ENCODE peak calls at places on chromosome 10, in seven cellular contexts. V is NCI-H1092; D is stimulated activated CD8-positive, alpha-beta memory T cell treated with anti-CD3 and anti-CD28 coated beads, Interleukin-15, amount 100 ng/mL, for 24 hours; Q is neuronal stem cell; T is sciatic nerve; K is RWPE1; I is A172. N is an unnamed sample.

GRCh38 chr10:103451091-103451801 is 924 bp downstream of the CALHM2 start:
- DNase-seq in V (no peak), D (no peak), Q (no peak), T (peak), K (peak), I (peak), N (peak)

GRCh38 chr10:91410638-91411367 is 659 bp downstream of the HECTD2 start:
- DNase-seq in V (no peak), D (no peak), Q (no peak), T (no peak), K (peak), I (peak), N (peak)

GRCh38 chr10:132812544-132812943 is 26.6 kb upstream of the NKX6-2 start:
- DNase-seq in V (no peak), D (no peak), Q (no peak), T (peak), K (no peak), I (no peak), N (no peak)

GRCh38 chr10:86758231-86759072 is 2.0 kb downstream of the BMPR1A start:
- DNase-seq in V (no peak), D (no peak), Q (no peak), T (no peak), K (peak), I (peak), N (peak)

GRCh38 chr10:62043493-62043938 is 142.0 kb downstream of the ARID5B start:
- DNase-seq in V (no peak), D (no peak), Q (no peak), T (no peak), K (peak), I (no peak), N (peak)

GRCh38 chr10:48625013-48625412 is 20.1 kb upstream of the ARHGAP22 start:
- DNase-seq in V (no peak), D (no peak), Q (no peak), T (no peak), K (no peak), I (peak), N (peak)

GRCh38 chr10:74282853-74283205 is 131.8 kb downstream of the ADK start:
- DNase-seq in V (no peak), D (no peak), Q (no peak), T (no peak), K (peak), I (no peak), N (peak)

GRCh38 chr10:133299738-133300137 is 8.9 kb downstream of the TUBGCP2 start:
- DNase-seq in V (no peak), D (no peak), Q (no peak), T (no peak), K (no peak), I (no peak), N (no peak)

GRCh38 chr10:87782721-87783120 is 35.3 kb downstream of the ATAD1 start:
- DNase-seq in V (no peak), D (no peak), Q (no peak), T (no peak), K (no peak), I (no peak), N (no peak)

GRCh38 chr10:6383099-6383812 is 180.5 kb downstream of the PFKFB3 start:
- DNase-seq in V (no peak), D (no peak), Q (no peak), T (no peak), K (no peak), I (peak), N (no peak)

GRCh38 chr10:5155951-5156350 is 29.0 kb downstream of the AKR1C8 start:
- DNase-seq in V (no peak), D (no peak), Q (no peak), T (no peak), K (no peak), I (no peak), N (peak)

GRCh38 chr10:86941991-86942421 is 15.4 kb downstream of the MMRN2 start:
- DNase-seq in V (no peak), D (no peak), Q (no peak), T (no peak), K (no peak), I (no peak), N (no peak)

GRCh38 chr10:102919992-102920736 is 2.1 kb downstream of the CNNM2 start:
- DNase-seq in V (no peak), D (no peak), Q (peak), T (no peak), K (no peak), I (no peak), N (no peak)

GRCh38 chr10:22369433-22370072 is 24.3 kb downstream of the SPAG6 start:
- DNase-seq in V (no peak), D (no peak), Q (no peak), T (no peak), K (peak), I (peak), N (peak)

GRCh38 chr10:33301097-33301789 is 33.2 kb downstream of the NRP1 start:
- DNase-seq in V (no peak), D (no peak), Q (no peak), T (no peak), K (no peak), I (no peak), N (no peak)